ENCODE peak calls at places on chromosomes 16 and 17, in five cellular contexts. One of them, this sample, is unnamed.
A peak's percentile ranks its signal among the peaks of the same experiment; 100 is the strongest.

GRCh38 chr17:44556854-44557606 is at the start of gene FZD2:
- DNase-seq in fibroblast of the aortic adventitia: peak; percentile 99
- DNase-seq in dorsolateral prefrontal cortex: peak; percentile 26
- DNase-seq in heart right ventricle: peak; percentile 74
- DNase-seq in A549: peak; percentile 98
- DNase-seq in this sample: peak; percentile 96

GRCh38 chr17:29451338-29451737 is 61.2 kb downstream of the TAOK1 start:
- DNase-seq in dorsolateral prefrontal cortex: no peak
- DNase-seq in fibroblast of the aortic adventitia: no peak
- DNase-seq in A549: no peak
- DNase-seq in heart right ventricle: no peak
- DNase-seq in this sample: no peak

GRCh38 chr17:4908301-4908700 is 5.4 kb upstream of the CHRNE start:
- DNase-seq in heart right ventricle: no peak
- DNase-seq in fibroblast of the aortic adventitia: peak; percentile 18
- DNase-seq in A549: no peak
- DNase-seq in dorsolateral prefrontal cortex: no peak
- DNase-seq in this sample: no peak

GRCh38 chr16:50644730-50645129 is 36.4 kb downstream of the SNX20 start:
- DNase-seq in fibroblast of the aortic adventitia: peak; percentile 55
- DNase-seq in A549: peak; percentile 25
- DNase-seq in dorsolateral prefrontal cortex: no peak
- DNase-seq in heart right ventricle: no peak
- DNase-seq in this sample: peak; percentile 4

GRCh38 chr16:88005148-88005547 is 53.9 kb downstream of the BANP start:
- DNase-seq in heart right ventricle: no peak
- DNase-seq in A549: no peak
- DNase-seq in dorsolateral prefrontal cortex: no peak
- DNase-seq in fibroblast of the aortic adventitia: peak; percentile 6
- DNase-seq in this sample: no peak

GRCh38 chr17:74840989-74841666 is 18.6 kb downstream of the GRIN2C start:
- DNase-seq in A549: no peak
- DNase-seq in heart right ventricle: peak; percentile 69
- DNase-seq in dorsolateral prefrontal cortex: peak; percentile 58
- DNase-seq in fibroblast of the aortic adventitia: peak; percentile 51
- DNase-seq in this sample: no peak

GRCh38 chr16:23424292-23424958 is 28.6 kb downstream of the COG7 start:
- DNase-seq in fibroblast of the aortic adventitia: no peak
- DNase-seq in A549: peak; percentile 90
- DNase-seq in heart right ventricle: no peak
- DNase-seq in dorsolateral prefrontal cortex: peak; percentile 39
- DNase-seq in this sample: no peak

GRCh38 chr16:17359778-17360177 is 111.0 kb downstream of the XYLT1 start:
- DNase-seq in fibroblast of the aortic adventitia: peak; percentile 48
- DNase-seq in dorsolateral prefrontal cortex: no peak
- DNase-seq in A549: no peak
- DNase-seq in heart right ventricle: no peak
- DNase-seq in this sample: peak; percentile 31

GRCh38 chr17:44081681-44082080 is 11.1 kb downstream of the G6PC3 start:
- DNase-seq in fibroblast of the aortic adventitia: peak; percentile 53
- DNase-seq in heart right ventricle: no peak
- DNase-seq in A549: no peak
- DNase-seq in dorsolateral prefrontal cortex: no peak
- DNase-seq in this sample: no peak

GRCh38 chr17:39700148-39700987 is 504 bp downstream of the ERBB2 start:
- DNase-seq in dorsolateral prefrontal cortex: no peak
- DNase-seq in fibroblast of the aortic adventitia: peak; percentile 26
- DNase-seq in heart right ventricle: no peak
- DNase-seq in A549: no peak
- DNase-seq in this sample: no peak

GRCh38 chr17:82200135-82200534 is 12.5 kb downstream of the CCDC57 start:
- DNase-seq in dorsolateral prefrontal cortex: no peak
- DNase-seq in A549: no peak
- DNase-seq in fibroblast of the aortic adventitia: no peak
- DNase-seq in heart right ventricle: no peak
- DNase-seq in this sample: no peak

GRCh38 chr16:53504665-53505064 is 1.7 kb upstream of the AKTIP start:
- DNase-seq in heart right ventricle: no peak
- DNase-seq in fibroblast of the aortic adventitia: peak; percentile 34
- DNase-seq in dorsolateral prefrontal cortex: no peak
- DNase-seq in A549: no peak
- DNase-seq in this sample: no peak

GRCh38 chr17:35578195-35578928 is at the start of gene PEX12:
- DNase-seq in heart right ventricle: peak; percentile 84
- DNase-seq in A549: peak; percentile 89
- DNase-seq in dorsolateral prefrontal cortex: peak; percentile 93
- DNase-seq in fibroblast of the aortic adventitia: peak; percentile 84
- DNase-seq in this sample: no peak
- TF ChIP-seq CTCF in heart right ventricle: peak; percentile 5
- TF ChIP-seq CTCF in A549: no peak
- TF ChIP-seq CTCF in dorsolateral prefrontal cortex: peak; percentile 37
- TF ChIP-seq CTCF in fibroblast of the aortic adventitia: no peak
- TF ChIP-seq CTCF in this sample: no peak

GRCh38 chr17:49214665-49215360 is 4.3 kb downstream of the ABI3 start:
- DNase-seq in A549: no peak
- DNase-seq in heart right ventricle: peak; percentile 32
- DNase-seq in fibroblast of the aortic adventitia: no peak
- DNase-seq in dorsolateral prefrontal cortex: no peak
- DNase-seq in this sample: no peak
- H3K4me3 ChIP-seq in A549: no peak overlapping the region
- H3K4me3 ChIP-seq in heart right ventricle: no peak overlapping the region
- H3K4me3 ChIP-seq in fibroblast of the aortic adventitia: no peak overlapping the region
- H3K4me3 ChIP-seq in dorsolateral prefrontal cortex: peak overlapping the region; percentile 48
- H3K4me3 ChIP-seq in this sample: no peak overlapping the region

GRCh38 chr16:77231047-77231446 is 31.8 kb downstream of the SYCE1L start:
- DNase-seq in A549: no peak
- DNase-seq in dorsolateral prefrontal cortex: no peak
- DNase-seq in fibroblast of the aortic adventitia: no peak
- DNase-seq in heart right ventricle: no peak
- DNase-seq in this sample: no peak

GRCh38 chr16:77223184-77223583 is 24.0 kb downstream of the SYCE1L start:
- DNase-seq in fibroblast of the aortic adventitia: no peak
- DNase-seq in heart right ventricle: no peak
- DNase-seq in A549: peak; percentile 27
- DNase-seq in dorsolateral prefrontal cortex: no peak
- DNase-seq in this sample: no peak

GRCh38 chr16:77225182-77225581 is 26.0 kb downstream of the SYCE1L start:
- DNase-seq in heart right ventricle: no peak
- DNase-seq in A549: no peak
- DNase-seq in fibroblast of the aortic adventitia: no peak
- DNase-seq in dorsolateral prefrontal cortex: no peak
- DNase-seq in this sample: no peak

DNA sequence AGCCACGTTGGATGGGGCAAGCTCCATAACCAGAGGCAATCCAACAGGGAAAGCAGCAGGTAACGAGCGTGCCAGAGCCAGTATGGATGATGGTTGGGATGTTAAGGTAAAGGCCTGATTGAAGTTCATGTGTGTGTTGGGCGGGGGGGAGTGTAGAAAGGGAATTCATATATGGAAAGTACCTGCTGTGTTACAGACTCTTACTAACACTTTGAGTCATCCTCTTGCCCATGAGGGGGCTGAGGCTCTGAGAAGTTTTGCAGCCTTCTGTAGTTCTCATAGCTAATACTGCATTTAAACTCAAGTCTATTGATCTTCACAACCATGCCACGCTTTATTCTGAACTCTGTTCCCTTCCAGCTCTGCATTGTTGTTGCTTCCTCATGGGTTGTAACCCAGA is 28.5 kb downstream of the SYCE1L start:
- DNase-seq in A549: no peak
- DNase-seq in heart right ventricle: no peak
- DNase-seq in dorsolateral prefrontal cortex: no peak
- DNase-seq in fibroblast of the aortic adventitia: no peak
- DNase-seq in this sample: no peak
- TF ChIP-seq CTCF in A549: no peak
- TF ChIP-seq CTCF in heart right ventricle: no peak
- TF ChIP-seq CTCF in dorsolateral prefrontal cortex: no peak
- TF ChIP-seq CTCF in fibroblast of the aortic adventitia: no peak
- TF ChIP-seq CTCF in this sample: no peak

GRCh38 chr17:60139438-60140285 is 10.1 kb upstream of the CA4 start:
- DNase-seq in A549: peak; percentile 68
- DNase-seq in heart right ventricle: peak; percentile 81
- DNase-seq in dorsolateral prefrontal cortex: no peak
- DNase-seq in fibroblast of the aortic adventitia: peak; percentile 62
- DNase-seq in this sample: no peak
- H3K4me3 ChIP-seq in A549: no peak overlapping the region
- H3K4me3 ChIP-seq in heart right ventricle: peak overlapping the region; percentile 24
- H3K4me3 ChIP-seq in dorsolateral prefrontal cortex: peak overlapping the region; percentile 32
- H3K4me3 ChIP-seq in fibroblast of the aortic adventitia: no peak overlapping the region
- H3K4me3 ChIP-seq in this sample: no peak overlapping the region

GRCh38 chr16:49348408-49349176 is 25.0 kb upstream of the C16orf78 start:
- DNase-seq in heart right ventricle: no peak
- DNase-seq in A549: peak; percentile 13
- DNase-seq in fibroblast of the aortic adventitia: no peak
- DNase-seq in dorsolateral prefrontal cortex: no peak
- DNase-seq in this sample: no peak
- TF ChIP-seq CTCF in heart right ventricle: no peak
- TF ChIP-seq CTCF in A549: no peak
- TF ChIP-seq CTCF in fibroblast of the aortic adventitia: no peak
- TF ChIP-seq CTCF in dorsolateral prefrontal cortex: peak; percentile 12
- TF ChIP-seq CTCF in this sample: no peak

This sample was measured in AG09309.